ENCODE peak calls at places on chromosomes 7 and 10, in six cellular contexts. G is psoas muscle; M is CD4-positive, alpha-beta memory T cell; T is Panc1; D is thoracic aorta; L is K562. N is an unnamed sample. For H3K27me3, the result is how much of the 10 kb centered on the place peaks cover.

GRCh38 chr7:107190090-107190489 is 21.3 kb downstream of the HBP1 start:
- DNase-seq in G (no peak), M (no peak), T (no peak), D (no peak), L (no peak), N (no peak)

GRCh38 chr7:112071856-112072255 is 134.3 kb downstream of the DOCK4 start:
- DNase-seq in G (no peak), M (no peak), T (no peak), D (no peak), L (no peak), N (no peak)

GRCh38 chr7:39644170-39644569 is 20.8 kb downstream of the RALA start:
- DNase-seq in G (no peak), M (no peak), T (no peak), D (no peak), L (no peak), N (no peak)

GRCh38 chr7:70663680-70664079 is 468.3 kb upstream of the GALNT17 start:
- DNase-seq in G (no peak), M (no peak), T (no peak), D (no peak), L (no peak), N (no peak)

GRCh38 chr7:76282344-76283253 is 19.9 kb upstream of the HSPB1 start:
- DNase-seq in G (no peak), M (no peak), T (no peak), D (no peak), L (peak), N (no peak)

GRCh38 chr7:13991791-13992620 is 2.5 kb upstream of the ETV1 start:
- DNase-seq in G (no peak), M (no peak), T (no peak), D (no peak), L (peak), N (no peak)

GRCh38 chr7:106444068-106444655 is 159.4 kb upstream of the NAMPT start:
- DNase-seq in G (no peak), M (no peak), T (no peak), D (no peak), L (no peak), N (no peak)

GRCh38 chr10:88424881-88425280 is 158.2 kb downstream of the RNLS start:
- DNase-seq in G (no peak), M (no peak), T (no peak), D (no peak), L (no peak), N (no peak)

GRCh38 chr7:82859106-82859850 is 303.4 kb downstream of the PCLO start:
- DNase-seq in G (no peak), M (no peak), T (no peak), D (no peak), L (no peak), N (no peak)

DNA sequence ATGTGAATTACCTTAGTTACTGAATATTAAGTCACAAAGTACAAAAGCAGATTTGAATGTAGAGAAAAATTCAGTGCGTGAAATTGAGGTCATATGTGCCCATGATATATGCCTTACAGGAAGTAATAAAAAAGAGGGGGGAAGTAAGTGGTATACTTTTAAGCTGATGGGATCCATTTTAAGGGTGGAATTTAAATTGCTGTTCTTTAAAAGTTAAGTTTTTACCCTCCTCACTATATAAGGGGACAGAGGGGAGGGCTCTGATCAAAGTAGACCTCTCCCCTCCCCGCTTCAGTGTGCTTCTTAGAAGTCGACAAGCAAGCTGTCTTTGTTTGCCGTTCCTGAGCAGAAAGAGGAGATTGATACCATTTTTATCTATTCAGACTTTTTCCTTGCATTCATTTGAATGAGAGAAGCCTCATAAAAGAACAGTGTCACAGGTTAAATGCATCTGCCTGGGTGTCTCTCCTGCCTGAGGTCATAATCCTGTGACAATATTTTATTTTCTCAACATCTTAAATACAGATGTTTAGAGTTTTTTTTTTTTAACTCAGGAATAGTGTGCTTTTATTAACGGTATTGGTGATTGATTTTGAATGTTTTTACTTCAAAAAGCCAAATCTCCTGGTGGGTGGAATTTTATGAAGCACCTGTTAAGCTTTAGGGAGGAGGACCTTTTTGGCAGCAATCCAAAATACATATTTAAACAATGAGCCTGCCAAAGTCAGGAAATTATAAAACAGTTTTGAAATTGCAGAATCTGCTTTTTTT is 141.6 kb downstream of the KAT6B start:
- DNase-seq in G (no peak), M (peak), T (no peak), D (no peak), L (peak), N (no peak)
- H3K27ac ChIP-seq in G (no peak), M (peak), T (peak), D (no peak), L (no peak), N (no peak)

GRCh38 chr7:138978541-138979184 is 2.5 kb downstream of the KIAA1549 start:
- DNase-seq in G (no peak), M (no peak), T (no peak), D (no peak), L (no peak), N (no peak)
- H3K27me3 ChIP-seq in G (under half), M (under half), T (under half), D (under half), L (half or more), N (under half)

GRCh38 chr10:79424221-79425073 is 21.0 kb downstream of the ZCCHC24 start:
- DNase-seq in G (peak), M (no peak), T (no peak), D (no peak), L (no peak), N (peak)
- H3K4me3 ChIP-seq in G (peak), M (no peak), T (no peak), D (no peak), L (no peak), N (no peak)

DNA sequence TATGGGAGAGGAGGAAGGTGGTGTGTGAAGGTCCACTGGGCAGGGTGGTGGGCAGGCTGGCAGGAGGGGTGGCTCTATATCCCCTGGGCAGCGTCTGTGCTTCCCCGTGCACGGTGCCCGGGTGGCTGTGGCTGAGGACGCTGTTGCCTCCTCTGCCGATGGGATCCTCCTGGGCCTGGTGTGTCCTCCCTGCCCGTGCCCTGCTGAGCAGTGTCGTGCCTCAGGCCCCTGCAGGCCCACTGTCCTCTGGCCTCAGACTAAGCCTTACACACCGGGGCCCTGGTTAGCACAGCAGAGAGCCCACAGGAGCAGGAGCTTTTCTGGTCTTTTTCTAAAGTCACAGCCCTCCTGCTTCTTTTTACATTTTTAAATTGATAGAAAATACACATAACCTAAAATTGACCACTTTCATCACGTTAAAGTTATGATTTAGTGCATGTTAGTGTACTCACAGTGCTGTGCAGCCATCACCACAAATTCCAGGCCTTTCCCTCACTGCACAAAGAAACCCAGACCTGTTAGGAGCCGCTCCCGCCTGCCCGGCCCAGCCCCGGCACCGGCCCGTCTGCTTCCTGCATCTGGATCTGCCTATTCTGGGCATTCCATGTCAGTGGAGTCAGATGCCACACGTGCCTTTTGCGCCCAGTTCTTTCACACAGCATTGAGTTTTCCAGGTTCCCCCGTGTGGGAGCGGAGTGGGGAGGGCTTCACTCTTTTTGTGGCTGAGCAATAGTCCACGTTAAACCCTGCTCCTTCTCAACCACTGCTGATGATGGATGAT is 19.4 kb downstream of the PFKFB3 start:
- DNase-seq in G (peak), M (no peak), T (no peak), D (no peak), L (no peak), N (no peak)
- H3K27ac ChIP-seq in G (peak), M (no peak), T (no peak), D (peak), L (no peak), N (peak)

DNA sequence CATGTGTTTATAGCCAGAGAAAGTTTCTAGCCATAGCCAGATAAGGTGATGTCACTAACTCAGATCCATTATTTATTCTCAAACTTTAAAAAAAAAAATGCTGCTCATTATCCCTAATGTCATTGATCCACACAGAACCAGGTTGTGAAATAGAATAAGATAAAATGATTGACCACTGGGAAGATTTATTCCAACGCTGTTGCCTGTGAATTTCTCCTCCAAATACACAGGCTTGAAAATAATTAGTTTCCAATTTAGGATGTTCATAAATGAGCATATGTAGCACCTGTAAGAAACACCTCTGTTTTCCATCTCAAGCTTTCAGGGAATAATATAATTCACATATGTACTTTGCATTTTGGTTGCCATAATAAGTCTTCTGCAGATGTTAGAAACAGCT is 283.1 kb upstream of the DKK1 start:
- DNase-seq in G (no peak), M (no peak), T (no peak), D (no peak), L (no peak), N (no peak)
- H3K27me3 ChIP-seq in G (under half), M (under half), T (under half), D (under half), L (under half), N (under half)

DNA sequence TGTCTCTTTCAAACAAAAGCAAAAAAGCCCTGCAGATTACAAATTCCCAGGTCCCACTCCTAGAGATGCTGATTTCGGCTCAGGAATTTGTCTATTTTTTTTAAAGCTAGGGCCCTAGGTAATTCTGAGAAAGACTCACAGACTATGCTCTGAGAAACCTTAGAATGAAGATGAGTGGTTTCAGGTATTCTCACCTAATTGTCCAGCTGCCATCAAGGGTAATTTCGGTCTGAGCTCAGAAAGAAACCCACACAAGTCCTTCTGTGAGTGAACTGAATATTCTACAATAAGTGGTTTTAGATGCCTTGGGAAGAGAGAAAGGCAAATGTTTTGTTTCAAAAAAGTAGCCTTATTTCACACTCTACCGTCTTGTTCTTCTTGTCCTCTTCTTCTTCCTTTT is 45.7 kb downstream of the DCLRE1A start:
- DNase-seq in G (no peak), M (no peak), T (no peak), D (no peak), L (no peak), N (no peak)
- H3K4me3 ChIP-seq in G (no peak), M (no peak), T (no peak), D (no peak), L (no peak), N (no peak)

DNA sequence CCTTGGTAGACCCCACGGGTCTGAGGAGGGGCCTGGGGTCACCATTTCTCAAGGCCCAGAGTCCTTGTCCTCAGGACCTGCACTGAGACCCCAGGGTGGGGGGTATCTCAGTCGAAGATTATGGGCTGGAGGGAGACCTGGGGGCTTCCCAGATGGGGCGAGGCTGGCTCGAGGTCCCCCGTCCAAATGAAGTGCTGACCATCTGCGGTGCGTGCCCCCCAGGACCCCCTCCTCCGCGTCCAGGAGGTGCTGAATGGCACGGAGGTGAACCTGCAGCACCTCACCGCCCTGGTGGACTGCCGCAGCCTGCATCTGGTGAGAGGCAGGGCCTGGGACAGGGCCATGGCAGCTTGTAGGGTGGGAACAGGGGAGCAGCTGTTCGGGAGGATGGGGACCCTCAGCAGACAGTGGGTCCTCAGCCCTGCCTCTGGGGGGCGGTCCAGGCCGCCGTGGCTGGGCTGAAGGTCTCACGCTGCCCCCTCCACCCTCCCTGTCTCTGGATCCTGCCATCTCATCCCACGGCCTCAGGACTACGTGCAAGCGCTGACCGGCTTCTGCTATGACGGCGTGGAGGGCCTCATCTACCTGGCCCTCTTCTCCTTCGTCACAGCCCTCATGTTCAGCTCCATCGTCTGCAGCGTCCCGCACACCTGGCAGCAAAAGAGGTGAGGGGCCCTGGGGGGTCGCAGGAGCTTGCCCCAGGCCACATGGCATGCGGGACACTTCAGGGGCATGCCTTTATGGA is 24.3 kb downstream of the TTYH3 start:
- DNase-seq in G (no peak), M (no peak), T (no peak), D (no peak), L (no peak), N (no peak)
- H3K27ac ChIP-seq in G (no peak), M (no peak), T (no peak), D (no peak), L (no peak), N (no peak)